ENCODE peak calls at places on chromosomes 13 and 19, in five cellular contexts. C, B, E, Q and K are unnamed samples.

GRCh38 chr19:40604647-40605200 is 3.6 kb downstream of the LTBP4 start:
- DNase-seq in C (no peak), B (no peak), E (no peak), Q (no peak), K (no peak)

GRCh38 chr19:47860602-47861297 is 1.7 kb downstream of the TPRX2 start:
- DNase-seq in C (no peak), B (no peak), E (no peak), Q (no peak), K (no peak)

GRCh38 chr13:101700598-101700997 is 248.1 kb downstream of the ITGBL1 start:
- DNase-seq in C (peak; percentile 90), B (peak; percentile 48), E (no peak), Q (no peak), K (no peak)

GRCh38 chr19:3167533-3168272 is 10.9 kb upstream of the S1PR4 start:
- DNase-seq in C (no peak), B (no peak), E (no peak), Q (no peak), K (no peak)

GRCh38 chr19:8209965-8210659 is 942 bp downstream of the CERS4 start:
- DNase-seq in C (no peak), B (no peak), E (no peak), Q (peak; percentile 53), K (no peak)

GRCh38 chr19:1324792-1325567 is 39.3 kb downstream of the EFNA2 start:
- DNase-seq in C (peak; percentile 71), B (peak; percentile 82), E (peak; percentile 39), Q (no peak), K (peak; percentile 75)

GRCh38 chr19:17294051-17294891 is 9.0 kb downstream of the ABHD8 start:
- DNase-seq in C (no peak), B (no peak), E (no peak), Q (peak; percentile 49), K (no peak)

GRCh38 chr13:97586941-97587340 is 153.0 kb downstream of the RAP2A start:
- DNase-seq in C (no peak), B (peak; percentile 24), E (no peak), Q (no peak), K (no peak)

GRCh38 chr13:43872181-43872580 is 7.4 kb downstream of the CCDC122 start:
- DNase-seq in C (peak; percentile 54), B (no peak), E (no peak), Q (no peak), K (no peak)

GRCh38 chr13:44191504-44192171 is 182.0 kb upstream of the SERP2 start:
- DNase-seq in C (peak; percentile 90), B (peak; percentile 80), E (no peak), Q (peak; percentile 54), K (peak; percentile 77)

GRCh38 chr19:44367024-44367423 is 10.5 kb upstream of the ZNF112 start:
- DNase-seq in C (no peak), B (peak; percentile 32), E (no peak), Q (no peak), K (no peak)